ENCODE peak calls at places on chromosomes 6 and 20, in five cellular contexts. One of them, this sample, is unnamed.

GRCh38 chr6:169960003-169960344 is 208.6 kb downstream of the ERMARD start:
- DNase-seq in GM20000: no peak
- DNase-seq in astrocyte: no peak
- DNase-seq in cardiac muscle cell: no peak
- DNase-seq in upper lobe of right lung: no peak
- DNase-seq in this sample: no peak

GRCh38 chr20:53734006-53734688 is 140.5 kb upstream of the ZNF217 start:
- DNase-seq in GM20000: no peak
- DNase-seq in astrocyte: no peak
- DNase-seq in cardiac muscle cell: no peak
- DNase-seq in upper lobe of right lung: no peak
- DNase-seq in this sample: no peak

GRCh38 chr6:2542858-2543218 is 207.9 kb downstream of the MYLK4 start:
- DNase-seq in GM20000: no peak
- DNase-seq in astrocyte: peak; percentile 96
- DNase-seq in cardiac muscle cell: peak; percentile 96
- DNase-seq in upper lobe of right lung: no peak
- DNase-seq in this sample: peak; percentile 65

GRCh38 chr6:117840541-117840983 is 66.5 kb upstream of the SLC35F1 start:
- DNase-seq in GM20000: peak; percentile 31
- DNase-seq in astrocyte: peak; percentile 72
- DNase-seq in cardiac muscle cell: peak; percentile 25
- DNase-seq in upper lobe of right lung: no peak
- DNase-seq in this sample: no peak

GRCh38 chr6:297571-298232 is 5.4 kb downstream of the DUSP22 start:
- DNase-seq in GM20000: no peak
- DNase-seq in astrocyte: no peak
- DNase-seq in cardiac muscle cell: no peak
- DNase-seq in upper lobe of right lung: no peak
- DNase-seq in this sample: no peak

GRCh38 chr6:138546733-138547185 is 47.5 kb upstream of the NHSL1 start:
- DNase-seq in GM20000: peak; percentile 10
- DNase-seq in astrocyte: peak; percentile 67
- DNase-seq in cardiac muscle cell: no peak
- DNase-seq in upper lobe of right lung: no peak
- DNase-seq in this sample: no peak

GRCh38 chr20:41166201-41167117 is 29.1 kb downstream of the PLCG1 start:
- DNase-seq in GM20000: no peak
- DNase-seq in astrocyte: no peak
- DNase-seq in cardiac muscle cell: no peak
- DNase-seq in upper lobe of right lung: peak; percentile 63
- DNase-seq in this sample: peak; percentile 41

GRCh38 chr6:46044876-46045617 is 29.4 kb upstream of the CLIC5 start:
- DNase-seq in GM20000: no peak
- DNase-seq in astrocyte: peak; percentile 85
- DNase-seq in cardiac muscle cell: peak; percentile 87
- DNase-seq in upper lobe of right lung: no peak
- DNase-seq in this sample: no peak

GRCh38 chr20:62921119-62921687 is 5.1 kb downstream of the DIDO1 start:
- DNase-seq in GM20000: peak; percentile 55
- DNase-seq in astrocyte: peak; percentile 34
- DNase-seq in cardiac muscle cell: peak; percentile 61
- DNase-seq in upper lobe of right lung: no peak
- DNase-seq in this sample: peak; percentile 83

GRCh38 chr6:111837007-111837406 is 36.2 kb downstream of the FYN start:
- DNase-seq in GM20000: no peak
- DNase-seq in astrocyte: no peak
- DNase-seq in cardiac muscle cell: no peak
- DNase-seq in upper lobe of right lung: no peak
- DNase-seq in this sample: no peak

GRCh38 chr6:166610104-166610503 is 16.9 kb downstream of the RPS6KA2 start:
- DNase-seq in GM20000: no peak
- DNase-seq in astrocyte: no peak
- DNase-seq in cardiac muscle cell: no peak
- DNase-seq in upper lobe of right lung: no peak
- DNase-seq in this sample: no peak

GRCh38 chr20:2742934-2743559 is 50.5 kb downstream of the EBF4 start:
- DNase-seq in GM20000: peak; percentile 85
- DNase-seq in astrocyte: peak; percentile 21
- DNase-seq in cardiac muscle cell: peak; percentile 75
- DNase-seq in upper lobe of right lung: peak; percentile 77
- DNase-seq in this sample: peak; percentile 79

GRCh38 chr20:20362774-20363435 is 5.0 kb upstream of the INSM1 start:
- DNase-seq in GM20000: peak; percentile 53
- DNase-seq in astrocyte: no peak
- DNase-seq in cardiac muscle cell: no peak
- DNase-seq in upper lobe of right lung: no peak
- DNase-seq in this sample: peak; percentile 22

GRCh38 chr6:128067446-128068109 is 166.7 kb upstream of the THEMIS start:
- DNase-seq in GM20000: no peak
- DNase-seq in astrocyte: no peak
- DNase-seq in cardiac muscle cell: no peak
- DNase-seq in upper lobe of right lung: no peak
- DNase-seq in this sample: no peak

GRCh38 chr6:82980086-82980485 is 85.6 kb downstream of the UBE3D start:
- DNase-seq in GM20000: no peak
- DNase-seq in astrocyte: peak; percentile 80
- DNase-seq in cardiac muscle cell: peak; percentile 61
- DNase-seq in upper lobe of right lung: no peak
- DNase-seq in this sample: no peak

GRCh38 chr20:19074828-19075516 is 137.5 kb upstream of the SLC24A3 start:
- DNase-seq in GM20000: peak; percentile 42
- DNase-seq in astrocyte: no peak
- DNase-seq in cardiac muscle cell: no peak
- DNase-seq in upper lobe of right lung: no peak
- DNase-seq in this sample: no peak

GRCh38 chr20:3238616-3239025 is 369 bp downstream of the SLC4A11 start:
- DNase-seq in GM20000: peak; percentile 84
- DNase-seq in astrocyte: no peak
- DNase-seq in cardiac muscle cell: peak; percentile 22
- DNase-seq in upper lobe of right lung: no peak
- DNase-seq in this sample: no peak

GRCh38 chr6:40894962-40895799 is 143.8 kb downstream of the UNC5CL start:
- DNase-seq in GM20000: no peak
- DNase-seq in astrocyte: peak; percentile 25
- DNase-seq in cardiac muscle cell: peak; percentile 62
- DNase-seq in upper lobe of right lung: peak; percentile 76
- DNase-seq in this sample: peak; percentile 77

GRCh38 chr6:112282217-112282616 is 27.9 kb upstream of the LAMA4 start:
- DNase-seq in GM20000: no peak
- DNase-seq in astrocyte: peak; percentile 89
- DNase-seq in cardiac muscle cell: peak; percentile 79
- DNase-seq in upper lobe of right lung: no peak
- DNase-seq in this sample: no peak

GRCh38 chr20:53901064-53901463 is 169.3 kb downstream of the BCAS1 start:
- DNase-seq in GM20000: no peak
- DNase-seq in astrocyte: peak; percentile 89
- DNase-seq in cardiac muscle cell: peak; percentile 59
- DNase-seq in upper lobe of right lung: no peak
- DNase-seq in this sample: peak; percentile 35

GRCh38 chr6:125784365-125784764 is 6.4 kb upstream of the NCOA7 start:
- DNase-seq in GM20000: no peak
- DNase-seq in astrocyte: no peak
- DNase-seq in cardiac muscle cell: peak; percentile 58
- DNase-seq in upper lobe of right lung: no peak
- DNase-seq in this sample: no peak

GRCh38 chr6:125790403-125791150 is at the start of gene NCOA7:
- DNase-seq in GM20000: peak; percentile 88
- DNase-seq in astrocyte: peak; percentile 59
- DNase-seq in cardiac muscle cell: peak; percentile 82
- DNase-seq in upper lobe of right lung: peak; percentile 92
- DNase-seq in this sample: peak; percentile 84

GRCh38 chr6:125789576-125790402 is 971 bp upstream of the NCOA7 start:
- DNase-seq in GM20000: peak; percentile 36
- DNase-seq in astrocyte: peak; percentile 32
- DNase-seq in cardiac muscle cell: peak; percentile 76
- DNase-seq in upper lobe of right lung: peak; percentile 74
- DNase-seq in this sample: peak; percentile 54

GRCh38 chr6:125789167-125789566 is 1.6 kb upstream of the NCOA7 start:
- DNase-seq in GM20000: no peak
- DNase-seq in astrocyte: no peak
- DNase-seq in cardiac muscle cell: no peak
- DNase-seq in upper lobe of right lung: no peak
- DNase-seq in this sample: no peak

DNA sequence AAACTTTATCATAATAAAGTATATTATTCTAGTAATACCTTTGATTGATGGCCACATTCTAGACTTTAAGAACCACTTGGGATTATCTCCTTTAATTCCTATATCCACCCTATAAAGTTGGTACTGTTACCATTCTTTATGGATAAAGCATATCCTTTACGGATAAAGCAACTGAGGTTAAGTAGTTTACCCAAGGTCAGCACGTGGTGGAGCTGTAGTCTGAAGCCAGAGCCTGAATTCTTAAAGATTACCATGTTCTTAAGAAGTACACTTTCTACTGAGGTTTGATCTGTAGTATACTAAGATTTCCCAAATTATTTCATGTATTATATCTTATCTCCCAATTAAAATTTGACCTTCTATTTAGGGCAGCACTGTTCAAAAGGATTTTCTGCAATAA is 3.0 kb upstream of the NCOA7 start:
- DNase-seq in GM20000: no peak
- DNase-seq in astrocyte: no peak
- DNase-seq in cardiac muscle cell: peak; percentile 75
- DNase-seq in upper lobe of right lung: no peak
- DNase-seq in this sample: no peak
- TF ChIP-seq CTCF in GM20000: no peak
- TF ChIP-seq CTCF in astrocyte: peak; percentile 15
- TF ChIP-seq CTCF in cardiac muscle cell: peak; percentile 41
- TF ChIP-seq CTCF in upper lobe of right lung: peak; percentile 42
- TF ChIP-seq CTCF in this sample: no peak

GRCh38 chr6:36914227-36914794 is 28.6 kb downstream of the C6orf89 start:
- DNase-seq in GM20000: no peak
- DNase-seq in astrocyte: no peak
- DNase-seq in cardiac muscle cell: no peak
- DNase-seq in upper lobe of right lung: no peak
- DNase-seq in this sample: peak; percentile 63
- TF ChIP-seq CTCF in GM20000: no peak
- TF ChIP-seq CTCF in astrocyte: no peak
- TF ChIP-seq CTCF in cardiac muscle cell: peak; percentile 21
- TF ChIP-seq CTCF in upper lobe of right lung: no peak
- TF ChIP-seq CTCF in this sample: peak; percentile 54

GRCh38 chr6:119426619-119427018 is 77.1 kb upstream of the MAN1A1 start:
- DNase-seq in GM20000: no peak
- DNase-seq in astrocyte: peak; percentile 41
- DNase-seq in cardiac muscle cell: no peak
- DNase-seq in upper lobe of right lung: no peak
- DNase-seq in this sample: no peak
- TF ChIP-seq CTCF in GM20000: no peak
- TF ChIP-seq CTCF in astrocyte: no peak
- TF ChIP-seq CTCF in cardiac muscle cell: no peak
- TF ChIP-seq CTCF in upper lobe of right lung: no peak
- TF ChIP-seq CTCF in this sample: no peak

GRCh38 chr6:23006656-23007055 is 437.3 kb downstream of the HDGFL1 start:
- DNase-seq in GM20000: no peak
- DNase-seq in astrocyte: no peak
- DNase-seq in cardiac muscle cell: no peak
- DNase-seq in upper lobe of right lung: no peak
- DNase-seq in this sample: no peak

GRCh38 chr6:23002044-23002619 is 432.8 kb downstream of the HDGFL1 start:
- DNase-seq in GM20000: no peak
- DNase-seq in astrocyte: no peak
- DNase-seq in cardiac muscle cell: no peak
- DNase-seq in upper lobe of right lung: no peak
- DNase-seq in this sample: no peak

GRCh38 chr6:23003671-23004598 is 434.6 kb downstream of the HDGFL1 start:
- DNase-seq in GM20000: no peak
- DNase-seq in astrocyte: no peak
- DNase-seq in cardiac muscle cell: peak; percentile 76
- DNase-seq in upper lobe of right lung: no peak
- DNase-seq in this sample: no peak
- TF ChIP-seq CTCF in GM20000: no peak
- TF ChIP-seq CTCF in astrocyte: no peak
- TF ChIP-seq CTCF in cardiac muscle cell: no peak
- TF ChIP-seq CTCF in upper lobe of right lung: no peak
- TF ChIP-seq CTCF in this sample: no peak

GRCh38 chr6:99819853-99820252 is 174.2 kb downstream of the MCHR2 start:
- DNase-seq in GM20000: no peak
- DNase-seq in astrocyte: no peak
- DNase-seq in cardiac muscle cell: no peak
- DNase-seq in upper lobe of right lung: no peak
- DNase-seq in this sample: no peak

GRCh38 chr6:99818161-99818560 is 175.9 kb downstream of the MCHR2 start:
- DNase-seq in GM20000: no peak
- DNase-seq in astrocyte: no peak
- DNase-seq in cardiac muscle cell: no peak
- DNase-seq in upper lobe of right lung: no peak
- DNase-seq in this sample: no peak

GRCh38 chr6:99821164-99821563 is 172.9 kb downstream of the MCHR2 start:
- DNase-seq in GM20000: no peak
- DNase-seq in astrocyte: no peak
- DNase-seq in cardiac muscle cell: no peak
- DNase-seq in upper lobe of right lung: no peak
- DNase-seq in this sample: no peak

GRCh38 chr6:99822741-99823512 is 171.1 kb downstream of the MCHR2 start:
- DNase-seq in GM20000: peak; percentile 47
- DNase-seq in astrocyte: peak; percentile 44
- DNase-seq in cardiac muscle cell: peak; percentile 66
- DNase-seq in upper lobe of right lung: no peak
- DNase-seq in this sample: peak; percentile 48
- TF ChIP-seq CTCF in GM20000: no peak
- TF ChIP-seq CTCF in astrocyte: no peak
- TF ChIP-seq CTCF in cardiac muscle cell: peak; percentile 47
- TF ChIP-seq CTCF in upper lobe of right lung: peak; percentile 35
- TF ChIP-seq CTCF in this sample: peak; percentile 47

GRCh38 chr6:11232177-11232967 is at the start of gene NEDD9:
- DNase-seq in GM20000: peak; percentile 95
- DNase-seq in astrocyte: peak; percentile 97
- DNase-seq in cardiac muscle cell: peak; percentile 98
- DNase-seq in upper lobe of right lung: peak; percentile 97
- DNase-seq in this sample: peak; percentile 94
- TF ChIP-seq CTCF in GM20000: no peak
- TF ChIP-seq CTCF in astrocyte: no peak
- TF ChIP-seq CTCF in cardiac muscle cell: no peak
- TF ChIP-seq CTCF in upper lobe of right lung: no peak
- TF ChIP-seq CTCF in this sample: no peak

GRCh38 chr20:48331518-48332286 is 496.1 kb downstream of the PREX1 start:
- DNase-seq in GM20000: no peak
- DNase-seq in astrocyte: no peak
- DNase-seq in cardiac muscle cell: no peak
- DNase-seq in upper lobe of right lung: no peak
- DNase-seq in this sample: no peak

GRCh38 chr20:48329216-48329615 is 498.6 kb downstream of the PREX1 start:
- DNase-seq in GM20000: no peak
- DNase-seq in astrocyte: no peak
- DNase-seq in cardiac muscle cell: no peak
- DNase-seq in upper lobe of right lung: no peak
- DNase-seq in this sample: no peak

GRCh38 chr20:48332555-48332954 is 495.2 kb downstream of the PREX1 start:
- DNase-seq in GM20000: no peak
- DNase-seq in astrocyte: peak; percentile 71
- DNase-seq in cardiac muscle cell: no peak
- DNase-seq in upper lobe of right lung: no peak
- DNase-seq in this sample: no peak

GRCh38 chr20:48326868-48327267 is 500.9 kb downstream of the PREX1 start:
- DNase-seq in GM20000: no peak
- DNase-seq in astrocyte: no peak
- DNase-seq in cardiac muscle cell: no peak
- DNase-seq in upper lobe of right lung: no peak
- DNase-seq in this sample: no peak

GRCh38 chr20:48329676-48330644 is 497.8 kb downstream of the PREX1 start:
- DNase-seq in GM20000: peak; percentile 56
- DNase-seq in astrocyte: peak; percentile 66
- DNase-seq in cardiac muscle cell: peak; percentile 26
- DNase-seq in upper lobe of right lung: peak; percentile 61
- DNase-seq in this sample: peak; percentile 76
- TF ChIP-seq CTCF in GM20000: peak; percentile 29
- TF ChIP-seq CTCF in astrocyte: peak; percentile 18
- TF ChIP-seq CTCF in cardiac muscle cell: peak; percentile 31
- TF ChIP-seq CTCF in upper lobe of right lung: peak; percentile 22
- TF ChIP-seq CTCF in this sample: peak; percentile 82